ENCODE peak calls at places on chromosomes 2 and 18, in six cellular contexts. N is ovary, E is small intestine, Q is AG04450, V is left ventricle myocardium inferior, R is GM23338. L is an unnamed sample.

GRCh38 chr2:40230186-40230585 is 221.7 kb downstream of the SLC8A1 start:
- DNase-seq in R (no peak), E (no peak), V (no peak), Q (no peak), N (no peak), L (no peak)

GRCh38 chr2:65220432-65221131 is 7.0 kb upstream of the ACTR2 start:
- DNase-seq in V (no peak), Q (no peak), E (no peak), R (no peak), N (no peak), L (no peak)

GRCh38 chr2:128347701-128348504 is 29.2 kb upstream of the HS6ST1 start:
- DNase-seq in E (no peak), R (no peak), N (peak), Q (no peak), V (peak), L (peak)

GRCh38 chr18:9048808-9049494 is 53.5 kb upstream of the NDUFV2 start:
- DNase-seq in N (no peak), Q (no peak), R (no peak), V (no peak), E (peak), L (no peak)

GRCh38 chr18:41121116-41121826 is 833.8 kb upstream of the PIK3C3 start:
- DNase-seq in E (no peak), Q (peak), V (no peak), N (no peak), R (no peak), L (no peak)

GRCh38 chr2:61011649-61012048 is 5.9 kb upstream of the PEX13 start:
- DNase-seq in E (no peak), N (no peak), V (no peak), Q (no peak), R (no peak), L (peak)

GRCh38 chr2:171893196-171893823 is 734 bp downstream of the SLC25A12 start:
- DNase-seq in N (no peak), E (peak), V (no peak), R (no peak), Q (no peak), L (no peak)

GRCh38 chr2:227106845-227107759 is 56.9 kb downstream of the COL4A4 start:
- DNase-seq in V (no peak), Q (peak), E (peak), N (no peak), R (peak), L (no peak)

GRCh38 chr2:100056478-100056877 is 85.9 kb downstream of the AFF3 start:
- DNase-seq in Q (no peak), E (no peak), V (no peak), R (no peak), N (no peak), L (no peak)

GRCh38 chr18:48676756-48677368 is 138.0 kb downstream of the CTIF start:
- DNase-seq in V (peak), R (peak), N (peak), Q (no peak), E (peak), L (peak)

GRCh38 chr2:199855812-199856211 is 4.8 kb upstream of the FTCDNL1 start:
- DNase-seq in Q (no peak), N (no peak), E (no peak), V (no peak), R (peak), L (no peak)

GRCh38 chr2:154693941-154694340 is 4.6 kb upstream of the KCNJ3 start:
- DNase-seq in R (no peak), E (no peak), Q (no peak), N (no peak), V (no peak), L (peak)

GRCh38 chr2:190674966-190675650 is 26.2 kb downstream of the NAB1 start:
- DNase-seq in E (no peak), Q (no peak), N (no peak), R (no peak), V (no peak), L (no peak)

GRCh38 chr2:127530245-127531132 is 4.2 kb upstream of the IWS1 start:
- DNase-seq in E (peak), V (no peak), R (peak), N (no peak), Q (no peak), L (no peak)

GRCh38 chr2:157184161-157184910 is 73.2 kb upstream of the GALNT5 start:
- DNase-seq in N (no peak), R (no peak), E (no peak), V (no peak), Q (no peak), L (no peak)

GRCh38 chr2:42881732-42882131 is 89.3 kb upstream of the HAAO start:
- DNase-seq in E (no peak), Q (no peak), N (no peak), V (no peak), R (no peak), L (no peak)

GRCh38 chr2:241936457-241937133 is 67.1 kb downstream of the RTP5 start:
- DNase-seq in E (no peak), Q (no peak), R (peak), N (no peak), V (no peak), L (no peak)

GRCh38 chr18:37270046-37270665 is 295.4 kb downstream of the CELF4 start:
- DNase-seq in R (peak), N (peak), V (peak), E (peak), Q (peak), L (no peak)

GRCh38 chr2:7111626-7112025 is 194.4 kb downstream of the RNF144A start:
- DNase-seq in V (no peak), R (no peak), N (no peak), Q (no peak), E (no peak), L (no peak)

GRCh38 chr2:86087936-86088850 is 17.5 kb downstream of the POLR1A start:
- DNase-seq in Q (no peak), R (peak), N (no peak), V (no peak), E (no peak), L (no peak)

GRCh38 chr2:205198130-205198505 is 484.2 kb upstream of the NRP2 start:
- DNase-seq in V (peak), N (no peak), E (no peak), R (peak), Q (peak), L (no peak)

GRCh38 chr2:120442541-120442922 is 96.6 kb downstream of the INHBB start:
- DNase-seq in N (no peak), E (no peak), V (no peak), R (no peak), Q (no peak), L (no peak)

GRCh38 chr2:206415618-206416243 is 27.6 kb upstream of the ADAM23 start:
- DNase-seq in N (no peak), R (no peak), V (no peak), Q (no peak), E (no peak), L (no peak)

GRCh38 chr2:64151498-64151897 is 7.3 kb upstream of the PELI1 start:
- DNase-seq in V (no peak), R (no peak), E (no peak), N (no peak), Q (no peak), L (no peak)

GRCh38 chr2:216683846-216684245 is 11.5 kb downstream of the IGFBP5 start:
- DNase-seq in Q (peak), E (no peak), N (peak), V (no peak), R (no peak), L (peak)

GRCh38 chr18:830315-830901 is 18.4 kb upstream of the YES1 start:
- DNase-seq in E (no peak), N (no peak), Q (no peak), V (no peak), R (peak), L (peak)

GRCh38 chr18:21241224-21242131 is 554 bp upstream of the GREB1L start:
- DNase-seq in E (no peak), Q (no peak), R (peak), V (no peak), N (peak), L (no peak)
- H3K27ac ChIP-seq in E (no peak), Q (no peak), R (no peak), V (peak), N (peak), L (no peak)

DNA sequence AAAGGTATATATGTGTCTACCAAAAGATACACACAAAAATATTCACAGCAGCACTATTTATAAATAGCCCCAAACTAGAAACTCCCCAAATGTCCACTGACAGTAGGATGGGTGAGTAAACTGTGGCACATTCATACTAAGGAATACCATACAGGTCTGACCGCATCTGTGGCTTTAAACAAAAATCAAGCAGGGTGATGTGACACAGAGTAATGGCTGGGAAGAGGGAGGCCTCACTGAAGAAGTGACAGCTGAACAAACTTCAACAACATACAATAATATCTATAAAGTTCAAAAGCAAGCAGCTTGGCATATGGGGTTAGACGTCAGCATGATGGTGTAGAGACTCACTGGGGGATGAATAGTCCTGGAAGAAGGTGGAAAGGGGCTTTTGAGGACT is 115.1 kb upstream of the PPP1CB start:
- DNase-seq in V (no peak), E (no peak), N (no peak), R (no peak), Q (no peak), L (no peak)
- H3K27ac ChIP-seq in V (peak), E (no peak), N (peak), R (no peak), Q (no peak), L (peak)

DNA sequence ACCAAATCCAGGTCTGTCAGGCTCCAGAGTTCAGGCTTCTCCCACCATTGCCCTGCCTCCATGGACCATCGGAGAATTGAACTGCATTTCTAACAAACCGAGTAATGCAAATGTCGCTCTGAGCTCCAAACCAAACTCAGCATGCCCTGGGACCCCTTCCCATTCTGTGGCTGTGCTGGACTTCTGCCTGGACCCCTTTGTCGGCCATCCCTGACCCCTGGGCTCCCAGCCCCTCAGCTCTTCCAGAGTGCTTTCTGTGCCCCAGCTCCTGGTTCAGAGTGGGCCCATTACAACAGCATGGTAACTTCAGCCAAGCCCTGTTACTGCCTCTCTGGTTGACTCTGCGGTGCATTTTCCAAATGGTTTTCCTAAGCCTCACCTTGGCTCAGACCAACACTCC is 55.1 kb upstream of the MAPRE3 start:
- DNase-seq in R (no peak), E (no peak), V (no peak), Q (no peak), N (no peak), L (no peak)
- H3K27ac ChIP-seq in R (no peak), E (no peak), V (no peak), Q (no peak), N (no peak), L (no peak)

DNA sequence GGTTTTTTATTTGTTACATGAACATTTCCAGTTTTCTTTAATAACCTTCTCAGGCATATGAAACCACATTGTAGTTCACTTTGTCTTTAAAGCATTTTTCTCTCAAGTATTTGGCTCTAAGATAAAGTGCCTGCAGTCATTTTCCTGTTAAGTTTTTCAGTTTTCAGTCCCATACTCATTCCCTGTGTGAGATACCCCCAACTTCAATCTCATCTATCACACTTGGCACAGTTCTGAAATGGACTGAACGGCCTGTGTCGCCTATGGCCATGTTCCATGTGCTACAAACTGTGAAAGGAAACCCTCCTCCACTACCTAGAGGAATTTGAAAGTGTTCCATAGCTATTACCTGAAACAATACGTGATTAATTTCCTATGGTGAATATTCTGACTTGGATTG is 319.1 kb downstream of the CTNNA2 start:
- DNase-seq in Q (no peak), V (no peak), N (no peak), R (no peak), E (no peak), L (no peak)
- H3K27ac ChIP-seq in Q (no peak), V (no peak), N (no peak), R (peak), E (no peak), L (no peak)

DNA sequence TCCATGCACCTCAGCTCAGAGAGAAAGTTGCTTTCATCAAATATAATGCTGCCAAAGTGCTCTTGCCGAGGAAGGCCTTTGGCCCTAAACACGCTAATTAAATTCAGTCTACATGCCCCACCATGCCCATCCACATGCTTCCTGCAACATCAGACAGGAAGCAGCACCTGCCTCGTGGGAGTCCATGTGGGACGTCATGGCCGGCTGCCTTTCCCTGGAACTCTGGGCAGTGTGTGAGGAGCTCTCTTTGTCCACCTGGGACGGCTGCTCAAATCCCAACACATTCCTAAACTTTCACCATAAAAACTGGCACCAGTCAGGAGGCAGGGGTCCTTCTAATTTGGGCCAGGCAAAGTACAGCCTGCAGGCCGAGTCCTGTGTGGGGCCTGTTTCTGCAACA is 23.1 kb downstream of the FAM178B start:
- DNase-seq in Q (no peak), V (no peak), E (no peak), R (no peak), N (no peak), L (no peak)
- H3K27ac ChIP-seq in Q (no peak), V (no peak), E (peak), R (no peak), N (no peak), L (no peak)

GRCh38 chr2:9791711-9792110 is 51.6 kb upstream of the TAF1B start:
- DNase-seq in V (peak), Q (no peak), R (no peak), E (no peak), N (no peak), L (no peak)

GRCh38 chr2:9790702-9791225 is 52.5 kb upstream of the TAF1B start:
- DNase-seq in R (no peak), N (no peak), V (no peak), E (no peak), Q (no peak), L (no peak)

GRCh38 chr2:9793918-9794717 is 49.2 kb upstream of the TAF1B start:
- DNase-seq in N (no peak), E (no peak), Q (no peak), R (no peak), V (no peak), L (no peak)

GRCh38 chr2:9795071-9795470 is 48.2 kb upstream of the TAF1B start:
- DNase-seq in E (no peak), R (no peak), N (no peak), Q (no peak), V (no peak), L (no peak)

DNA sequence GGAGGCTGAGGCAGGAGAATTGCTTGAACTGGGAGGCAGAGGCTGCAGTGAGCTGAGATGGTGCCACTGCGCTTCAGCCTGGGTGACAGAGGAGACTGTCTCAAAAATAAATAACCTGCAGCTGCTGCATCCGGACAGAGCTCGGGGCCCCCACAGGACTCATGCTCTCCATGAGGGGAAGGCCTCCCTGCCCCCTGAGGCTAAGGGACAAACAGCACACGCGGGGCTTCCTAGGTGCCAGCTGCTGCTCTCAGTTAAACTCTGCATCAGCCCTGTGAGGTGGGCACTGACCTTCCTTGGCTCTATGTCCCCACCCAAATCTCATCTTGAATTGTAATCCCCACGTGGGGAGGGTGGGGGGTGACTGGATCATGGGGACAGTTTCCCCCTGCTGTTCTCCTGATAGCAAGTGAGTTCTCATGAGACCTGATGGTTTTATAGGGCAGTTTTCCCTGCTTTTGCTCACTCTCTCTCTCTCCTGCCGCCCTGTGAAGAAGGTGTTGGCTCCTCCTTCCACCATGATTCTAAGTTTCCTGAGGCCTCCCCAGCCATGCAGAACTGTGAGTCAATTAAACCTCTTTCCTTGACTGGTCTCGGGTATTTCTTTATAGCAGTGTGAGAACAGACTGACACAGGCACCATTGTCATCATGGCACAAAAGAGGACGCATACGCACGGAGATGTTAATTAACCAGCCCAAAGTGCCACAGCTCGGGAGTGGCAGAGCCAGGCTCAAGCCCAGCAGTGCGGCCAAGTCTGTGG is 49.9 kb upstream of the TAF1B start:
- DNase-seq in E (no peak), N (no peak), R (no peak), V (peak), Q (no peak), L (no peak)
- H3K27ac ChIP-seq in E (no peak), N (no peak), R (no peak), V (peak), Q (no peak), L (no peak)

DNA sequence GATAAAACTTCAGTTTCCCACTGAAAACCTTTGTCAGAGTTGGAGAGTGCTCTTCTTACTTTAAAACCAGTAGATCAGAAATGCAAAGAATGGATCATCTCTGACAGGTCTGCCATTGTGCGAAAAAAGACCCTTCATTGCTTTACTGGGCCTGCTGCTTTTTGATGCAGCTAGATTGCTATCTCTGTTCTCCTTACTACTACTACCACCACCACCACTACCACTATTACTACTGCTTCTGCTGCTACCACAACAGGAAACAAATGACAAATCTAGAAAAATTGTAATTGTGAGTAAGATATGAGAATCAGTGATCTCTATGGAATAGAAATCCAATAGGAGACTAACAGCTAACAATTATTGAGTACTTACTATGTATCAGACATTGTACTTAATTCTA is 85.8 kb downstream of the PKP4 start:
- DNase-seq in R (no peak), E (no peak), N (no peak), Q (no peak), V (no peak), L (no peak)
- H3K27ac ChIP-seq in R (no peak), E (no peak), N (no peak), Q (no peak), V (no peak), L (no peak)

DNA sequence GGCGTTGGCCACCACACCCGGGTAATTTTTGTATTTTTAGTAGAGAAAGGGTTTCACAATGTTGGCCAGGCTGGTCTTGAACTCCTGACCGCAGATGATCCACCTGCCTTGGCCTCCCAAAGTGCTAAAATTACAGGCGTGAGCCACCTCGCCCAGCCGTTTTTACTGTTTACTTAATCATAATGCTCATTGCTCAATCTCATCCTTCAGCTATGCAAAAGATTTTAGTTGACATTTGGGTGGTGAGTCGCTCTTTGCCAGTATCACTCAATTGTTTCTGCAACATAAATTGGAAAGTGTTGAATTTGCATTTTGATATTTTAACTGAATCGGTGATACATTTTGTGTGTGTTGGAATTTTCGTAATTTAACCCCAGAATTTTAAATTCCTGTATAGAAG is 7.8 kb upstream of the ZNF532 start:
- DNase-seq in Q (peak), E (no peak), V (no peak), R (no peak), N (no peak), L (no peak)
- H3K27ac ChIP-seq in Q (no peak), E (no peak), V (no peak), R (no peak), N (no peak), L (no peak)

GRCh38 chr2:235640900-235641299 is 147.1 kb downstream of the AGAP1 start:
- DNase-seq in N (no peak), R (no peak), Q (no peak), E (no peak), V (no peak), L (no peak)

GRCh38 chr2:235641333-235641732 is 147.5 kb downstream of the AGAP1 start:
- DNase-seq in N (no peak), R (peak), Q (no peak), V (no peak), E (no peak), L (no peak)

GRCh38 chr2:235642446-235643107 is 148.7 kb downstream of the AGAP1 start:
- DNase-seq in V (peak), R (peak), N (no peak), Q (no peak), E (no peak), L (no peak)

GRCh38 chr2:235643680-235644117 is 149.9 kb downstream of the AGAP1 start:
- DNase-seq in Q (no peak), N (no peak), V (no peak), R (no peak), E (no peak), L (no peak)

GRCh38 chr2:235641956-235642355 is 148.1 kb downstream of the AGAP1 start:
- DNase-seq in R (peak), E (no peak), N (no peak), V (no peak), Q (no peak), L (no peak)
- H3K27ac ChIP-seq in R (peak), E (no peak), N (no peak), V (peak), Q (peak), L (no peak)

DNA sequence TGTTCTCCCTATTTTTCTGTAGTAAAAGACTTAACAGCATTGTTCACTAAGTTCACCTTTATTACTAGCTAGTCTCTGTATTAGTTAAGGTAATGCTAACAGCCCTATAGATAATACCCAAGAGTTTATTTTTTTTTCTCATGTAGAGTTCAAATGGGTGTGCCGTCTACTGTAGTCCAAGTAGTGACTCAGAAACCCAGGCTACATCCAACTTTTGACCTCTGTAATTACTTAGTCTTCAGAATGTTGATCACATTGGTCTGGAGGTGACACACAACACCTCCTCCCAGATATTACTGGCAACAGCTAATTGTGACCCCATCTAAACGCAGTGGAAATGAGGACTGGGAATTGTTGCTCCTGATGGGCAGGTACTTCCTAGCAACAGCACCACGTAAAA is 7.7 kb downstream of the COQ10B start:
- DNase-seq in V (no peak), E (peak), Q (no peak), N (no peak), R (no peak), L (no peak)
- H3K27ac ChIP-seq in V (no peak), E (peak), Q (no peak), N (no peak), R (no peak), L (no peak)